ENCODE peak calls at places on chromosomes 7 and 10, in four cellular contexts. Z is stimulated activated naive CD8-positive, alpha-beta T cell treated with anti-CD3 and anti-CD28 coated beads, Interleukin-15, Interleukin-2, amounts not matched to agents 100 U/mL and 50 U/mL, for 24 hours; S is activated CD8-positive, alpha-beta memory T cell treated with anti-CD3 and anti-CD28 coated beads, Interleukin-2, amount 50 U/mL, for 4 hours; L is A172. Q is an unnamed sample.

GRCh38 chr10:22624289-22624738 is 90.1 kb downstream of the PIP4K2A start:
- DNase-seq in S (no peak), Z (no peak), L (peak; percentile 81), Q (no peak)

GRCh38 chr7:1813394-1814088 is 143.5 kb downstream of the ELFN1 start:
- DNase-seq in S (no peak), L (no peak), Z (no peak), Q (no peak)

GRCh38 chr10:91604936-91605534 is 27.8 kb downstream of the PPP1R3C start:
- DNase-seq in L (peak; percentile 55), S (no peak), Z (no peak), Q (no peak)

GRCh38 chr7:447523-447922 is 72.1 kb downstream of the PDGFA start:
- DNase-seq in Z (no peak), S (no peak), L (peak; percentile 42), Q (no peak)

GRCh38 chr10:122461729-122462532 is 578 bp downstream of the HTRA1 start:
- DNase-seq in Z (no peak), S (no peak), L (no peak), Q (no peak)

GRCh38 chr7:22109761-22110160 is 164.1 kb upstream of the CDCA7L start:
- DNase-seq in L (no peak), Z (peak; percentile 26), S (no peak), Q (peak; percentile 52)

GRCh38 chr10:50968386-50969091 is 83.1 kb upstream of the A1CF start:
- DNase-seq in L (no peak), S (no peak), Z (no peak), Q (no peak)

GRCh38 chr7:44218418-44219201 is 17.8 kb downstream of the YKT6 start:
- DNase-seq in Z (no peak), S (no peak), L (no peak), Q (no peak)

GRCh38 chr10:117137031-117137910 is 799 bp downstream of the VAX1 start:
- DNase-seq in L (no peak), S (no peak), Z (peak; percentile 7), Q (peak; percentile 14)

GRCh38 chr10:102796407-102797176 is 40.6 kb downstream of the CYP17A1 start:
- DNase-seq in L (peak; percentile 37), Z (peak; percentile 67), S (peak; percentile 23), Q (peak; percentile 83)

GRCh38 chr7:98254951-98255610 is 3.0 kb upstream of the TECPR1 start:
- DNase-seq in Z (no peak), S (no peak), L (no peak), Q (peak; percentile 49)